ENCODE peak calls at places on chromosomes 2 and 18, in five cellular contexts. One of them, this sample, is unnamed.

GRCh38 chr2:156803243-156803642 is 367.1 kb downstream of the GPD2 start:
- DNase-seq in germinal center: no peak
- DNase-seq in stimulated activated CD4-positive, alpha-beta T cell treated with anti-CD3 and anti-CD28 coated beads, Interleukin-12 subunit alpha, Interleukin-12 subunit beta, amount 100 ng/mL, for 24 hours: no peak
- DNase-seq in testis: no peak
- DNase-seq in putamen: no peak
- DNase-seq in this sample: no peak

GRCh38 chr2:110662560-110662959 is 15.3 kb downstream of the BUB1 start:
- DNase-seq in stimulated activated CD4-positive, alpha-beta T cell treated with anti-CD3 and anti-CD28 coated beads, Interleukin-12 subunit alpha, Interleukin-12 subunit beta, amount 100 ng/mL, for 24 hours: no peak
- DNase-seq in testis: no peak
- DNase-seq in putamen: no peak
- DNase-seq in germinal center: no peak
- DNase-seq in this sample: no peak

GRCh38 chr2:73611867-73612266 is 30.4 kb downstream of the NAT8 start:
- DNase-seq in germinal center: no peak
- DNase-seq in testis: no peak
- DNase-seq in stimulated activated CD4-positive, alpha-beta T cell treated with anti-CD3 and anti-CD28 coated beads, Interleukin-12 subunit alpha, Interleukin-12 subunit beta, amount 100 ng/mL, for 24 hours: no peak
- DNase-seq in putamen: no peak
- DNase-seq in this sample: no peak

GRCh38 chr2:200814917-200815316 is 3.2 kb downstream of the BZW1 start:
- DNase-seq in germinal center: no peak
- DNase-seq in stimulated activated CD4-positive, alpha-beta T cell treated with anti-CD3 and anti-CD28 coated beads, Interleukin-12 subunit alpha, Interleukin-12 subunit beta, amount 100 ng/mL, for 24 hours: no peak
- DNase-seq in putamen: no peak
- DNase-seq in testis: no peak
- DNase-seq in this sample: no peak

GRCh38 chr2:9782197-9782719 is 61.0 kb upstream of the TAF1B start:
- DNase-seq in putamen: no peak
- DNase-seq in stimulated activated CD4-positive, alpha-beta T cell treated with anti-CD3 and anti-CD28 coated beads, Interleukin-12 subunit alpha, Interleukin-12 subunit beta, amount 100 ng/mL, for 24 hours: peak; percentile 67
- DNase-seq in germinal center: no peak
- DNase-seq in testis: no peak
- DNase-seq in this sample: no peak

GRCh38 chr18:68233043-68233442 is 481.9 kb downstream of the TMX3 start:
- DNase-seq in testis: no peak
- DNase-seq in germinal center: no peak
- DNase-seq in putamen: no peak
- DNase-seq in stimulated activated CD4-positive, alpha-beta T cell treated with anti-CD3 and anti-CD28 coated beads, Interleukin-12 subunit alpha, Interleukin-12 subunit beta, amount 100 ng/mL, for 24 hours: no peak
- DNase-seq in this sample: no peak

GRCh38 chr18:74064510-74064909 is 83.1 kb downstream of the FBXO15 start:
- DNase-seq in germinal center: no peak
- DNase-seq in putamen: peak; percentile 37
- DNase-seq in stimulated activated CD4-positive, alpha-beta T cell treated with anti-CD3 and anti-CD28 coated beads, Interleukin-12 subunit alpha, Interleukin-12 subunit beta, amount 100 ng/mL, for 24 hours: peak; percentile 33
- DNase-seq in testis: no peak
- DNase-seq in this sample: no peak

GRCh38 chr2:114550364-114550763 is 107.9 kb downstream of the DPP10 start:
- DNase-seq in testis: no peak
- DNase-seq in putamen: no peak
- DNase-seq in stimulated activated CD4-positive, alpha-beta T cell treated with anti-CD3 and anti-CD28 coated beads, Interleukin-12 subunit alpha, Interleukin-12 subunit beta, amount 100 ng/mL, for 24 hours: no peak
- DNase-seq in germinal center: no peak
- DNase-seq in this sample: no peak

GRCh38 chr2:167966937-167967913 is 280.2 kb downstream of the STK39 start:
- DNase-seq in germinal center: no peak
- DNase-seq in putamen: no peak
- DNase-seq in testis: no peak
- DNase-seq in stimulated activated CD4-positive, alpha-beta T cell treated with anti-CD3 and anti-CD28 coated beads, Interleukin-12 subunit alpha, Interleukin-12 subunit beta, amount 100 ng/mL, for 24 hours: no peak
- DNase-seq in this sample: no peak

GRCh38 chr2:177506506-177506905 is 113.9 kb downstream of the AGPS start:
- DNase-seq in testis: no peak
- DNase-seq in stimulated activated CD4-positive, alpha-beta T cell treated with anti-CD3 and anti-CD28 coated beads, Interleukin-12 subunit alpha, Interleukin-12 subunit beta, amount 100 ng/mL, for 24 hours: no peak
- DNase-seq in putamen: no peak
- DNase-seq in germinal center: no peak
- DNase-seq in this sample: no peak

GRCh38 chr2:144630459-144631215 is 110.7 kb upstream of the ZEB2 start:
- DNase-seq in putamen: no peak
- DNase-seq in stimulated activated CD4-positive, alpha-beta T cell treated with anti-CD3 and anti-CD28 coated beads, Interleukin-12 subunit alpha, Interleukin-12 subunit beta, amount 100 ng/mL, for 24 hours: no peak
- DNase-seq in testis: no peak
- DNase-seq in germinal center: peak; percentile 23
- DNase-seq in this sample: peak; percentile 8

This sample was measured in GM13977.